ENCODE peak calls at places on chromosomes 6 and 20, in four cellular contexts. One of them, this sample, is unnamed.

GRCh38 chr6:128511518-128511917 is 8.9 kb downstream of the PTPRK start:
- DNase-seq in NCI-H1694: no peak
- DNase-seq in retina: no peak
- DNase-seq in AML-193: no peak
- DNase-seq in this sample: no peak

GRCh38 chr20:62723768-62724420 is 15.3 kb downstream of the NTSR1 start:
- DNase-seq in NCI-H1694: no peak
- DNase-seq in retina: peak; percentile 73
- DNase-seq in AML-193: no peak
- DNase-seq in this sample: no peak

GRCh38 chr20:3203315-3204123 is 963 bp downstream of the DDRGK1 start:
- DNase-seq in NCI-H1694: no peak
- DNase-seq in retina: peak; percentile 39
- DNase-seq in AML-193: no peak
- DNase-seq in this sample: no peak

GRCh38 chr6:83260577-83260976 is 67.4 kb downstream of the RWDD2A start:
- DNase-seq in NCI-H1694: no peak
- DNase-seq in retina: no peak
- DNase-seq in AML-193: no peak
- DNase-seq in this sample: no peak

GRCh38 chr6:150100745-150101144 is 31.8 kb upstream of the ULBP3 start:
- DNase-seq in NCI-H1694: no peak
- DNase-seq in retina: no peak
- DNase-seq in AML-193: no peak
- DNase-seq in this sample: peak; percentile 68

GRCh38 chr6:148364056-148364844 is 21.6 kb downstream of the SASH1 start:
- DNase-seq in NCI-H1694: no peak
- DNase-seq in retina: no peak
- DNase-seq in AML-193: no peak
- DNase-seq in this sample: no peak

GRCh38 chr20:62055106-62055861 is 10.4 kb downstream of the TAF4 start:
- DNase-seq in NCI-H1694: no peak
- DNase-seq in retina: no peak
- DNase-seq in AML-193: no peak
- DNase-seq in this sample: no peak

GRCh38 chr6:44668976-44669934 is 281.7 kb downstream of the CDC5L start:
- DNase-seq in NCI-H1694: no peak
- DNase-seq in retina: no peak
- DNase-seq in AML-193: no peak
- DNase-seq in this sample: peak; percentile 12

GRCh38 chr6:11373208-11373607 is 140.7 kb upstream of the NEDD9 start:
- DNase-seq in NCI-H1694: no peak
- DNase-seq in retina: no peak
- DNase-seq in AML-193: no peak
- DNase-seq in this sample: no peak

GRCh38 chr6:28683945-28684538 is 158.4 kb downstream of the GPX5 start:
- DNase-seq in NCI-H1694: peak; percentile 7
- DNase-seq in retina: peak; percentile 64
- DNase-seq in AML-193: peak; percentile 58
- DNase-seq in this sample: no peak

GRCh38 chr6:71510856-71511255 is 222.2 kb downstream of the OGFRL1 start:
- DNase-seq in NCI-H1694: no peak
- DNase-seq in retina: no peak
- DNase-seq in AML-193: no peak
- DNase-seq in this sample: no peak

GRCh38 chr6:26536571-26537159 is 1.5 kb upstream of the HMGN4 start:
- DNase-seq in NCI-H1694: peak; percentile 20
- DNase-seq in retina: peak; percentile 79
- DNase-seq in AML-193: peak; percentile 49
- DNase-seq in this sample: no peak

GRCh38 chr6:138544521-138544920 is 45.2 kb upstream of the NHSL1 start:
- DNase-seq in NCI-H1694: no peak
- DNase-seq in retina: no peak
- DNase-seq in AML-193: no peak
- DNase-seq in this sample: no peak

GRCh38 chr6:72841195-72841594 is 219.3 kb downstream of the KCNQ5 start:
- DNase-seq in NCI-H1694: no peak
- DNase-seq in retina: no peak
- DNase-seq in AML-193: no peak
- DNase-seq in this sample: no peak

GRCh38 chr6:106692112-106692822 is 62.9 kb downstream of the QRSL1 start:
- DNase-seq in NCI-H1694: peak; percentile 22
- DNase-seq in retina: no peak
- DNase-seq in AML-193: no peak
- DNase-seq in this sample: no peak

GRCh38 chr6:90605749-90606344 is 19.0 kb upstream of the MAP3K7 start:
- DNase-seq in NCI-H1694: no peak
- DNase-seq in retina: no peak
- DNase-seq in AML-193: no peak
- DNase-seq in this sample: no peak

GRCh38 chr20:53594068-53595017 is 704 bp upstream of the ZNF217 start:
- DNase-seq in NCI-H1694: peak; percentile 73
- DNase-seq in retina: peak; percentile 89
- DNase-seq in AML-193: peak; percentile 61
- DNase-seq in this sample: peak; percentile 96

GRCh38 chr6:29665942-29666825 is 9.3 kb downstream of the MOG start:
- DNase-seq in NCI-H1694: no peak
- DNase-seq in retina: no peak
- DNase-seq in AML-193: no peak
- DNase-seq in this sample: no peak

GRCh38 chr6:57301755-57302154 is 15.7 kb upstream of the PRIM2 start:
- DNase-seq in NCI-H1694: no peak
- DNase-seq in retina: no peak
- DNase-seq in AML-193: no peak
- DNase-seq in this sample: no peak

This sample was measured in coronary artery.